ENCODE peak calls at places on chromosomes 5 and 9, in six cellular contexts. M is activated CD8-positive, alpha-beta memory T cell treated with anti-CD3 and anti-CD28 coated beads, Interleukin-2, amount 50 U/mL, for 48 hours; S is activated naive CD4-positive, alpha-beta T cell; R is stimulated activated CD8-positive, alpha-beta memory T cell treated with anti-CD3 and anti-CD28 coated beads, Interleukin-15, amount 100 ng/mL, for 24 hours; D is ascending aorta; K is neural crest cell. O is an unnamed sample.

GRCh38 chr9:18115131-18115530 is 358.8 kb upstream of the ADAMTSL1 start:
- DNase-seq in K (no peak), R (no peak), M (no peak), S (no peak), D (no peak), O (no peak)

GRCh38 chr5:168706655-168707069 is 127.5 kb upstream of the PANK3 start:
- DNase-seq in R (no peak), M (no peak), D (no peak), S (no peak), K (peak; percentile 38), O (no peak)

GRCh38 chr9:136242248-136242647 is 3.4 kb downstream of the QSOX2 start:
- DNase-seq in D (no peak), R (no peak), M (no peak), K (no peak), S (no peak), O (no peak)

GRCh38 chr5:95924720-95925119 is 36.9 kb downstream of the ELL2 start:
- DNase-seq in D (no peak), S (no peak), K (no peak), R (no peak), M (no peak), O (no peak)

GRCh38 chr9:114385412-114386181 is 2.2 kb downstream of the AKNA start:
- DNase-seq in R (no peak), S (peak; percentile 66), M (peak; percentile 88), D (peak; percentile 94), K (no peak), O (no peak)

GRCh38 chr5:123422433-123423277 is 548 bp downstream of the CEP120 start:
- DNase-seq in K (no peak), M (no peak), S (no peak), R (no peak), D (no peak), O (no peak)

GRCh38 chr9:121720992-121721350 is 69.5 kb downstream of the DAB2IP start:
- DNase-seq in M (no peak), S (no peak), D (no peak), R (no peak), K (no peak), O (no peak)

GRCh38 chr5:40628428-40628827 is 51.3 kb upstream of the PTGER4 start:
- DNase-seq in S (no peak), D (no peak), R (no peak), M (no peak), K (no peak), O (no peak)

GRCh38 chr9:37329576-37329975 is 92.9 kb upstream of the GRHPR start:
- DNase-seq in S (no peak), R (no peak), M (no peak), K (no peak), D (no peak), O (no peak)

GRCh38 chr9:77038281-77039036 is 19.0 kb downstream of the FOXB2 start:
- DNase-seq in S (no peak), K (no peak), M (no peak), D (no peak), R (no peak), O (no peak)

GRCh38 chr5:150490754-150491153 is 17.2 kb upstream of the NDST1 start:
- DNase-seq in M (no peak), D (no peak), K (no peak), S (no peak), R (no peak), O (no peak)

GRCh38 chr9:135978650-135979461 is 17.7 kb upstream of the UBAC1 start:
- DNase-seq in M (no peak), R (no peak), S (no peak), K (no peak), D (no peak), O (no peak)

GRCh38 chr5:153863941-153864340 is 174.8 kb downstream of the FAM114A2 start:
- DNase-seq in M (no peak), K (no peak), S (no peak), D (no peak), R (no peak), O (no peak)

GRCh38 chr5:157253547-157253946 is 12.4 kb upstream of the CYFIP2 start:
- DNase-seq in M (no peak), S (no peak), K (peak; percentile 55), R (no peak), D (no peak), O (no peak)

GRCh38 chr9:114652776-114653555 is 4.6 kb downstream of the TEX53 start:
- DNase-seq in M (no peak), D (no peak), S (no peak), R (no peak), K (no peak), O (no peak)

GRCh38 chr9:133585481-133586367 is 23.5 kb downstream of the FAM163B start:
- DNase-seq in S (no peak), M (no peak), K (no peak), D (no peak), R (no peak), O (no peak)

GRCh38 chr5:79922626-79923025 is 68.4 kb downstream of the MTX3 start:
- DNase-seq in D (no peak), S (no peak), R (no peak), K (no peak), M (no peak), O (no peak)

GRCh38 chr5:141637266-141637692 is 482 bp downstream of the RELL2 start:
- DNase-seq in S (peak; percentile 45), R (peak; percentile 29), K (peak; percentile 30), M (peak; percentile 80), D (no peak), O (no peak)

GRCh38 chr5:173451031-173451430 is 122.8 kb upstream of the STC2 start:
- DNase-seq in K (no peak), R (no peak), M (no peak), D (no peak), S (no peak), O (no peak)

O was measured in omental fat pad.